ENCODE peak calls at places on chromosomes 4 and X, in six cellular contexts. J, V, K, D, Q and B are unnamed samples.

GRCh38 chr4:140300271-140300970 is 73.0 kb upstream of the SCOC start:
- DNase-seq in J (peak; percentile 15), V (peak; percentile 77), K (no peak), D (peak; percentile 67), Q (no peak), B (peak; percentile 66)

GRCh38 chrX:132614297-132614696 is 125.5 kb upstream of the MBNL3 start:
- DNase-seq in J (peak; percentile 5), V (no peak), K (no peak), D (peak; percentile 38), Q (no peak), B (no peak)

GRCh38 chr4:4439782-4440181 is 52.9 kb downstream of the NSG1 start:
- DNase-seq in J (no peak), V (no peak), K (no peak), D (no peak), Q (no peak), B (no peak)

GRCh38 chr4:26459756-26460530 is 30.3 kb downstream of the CCKAR start:
- DNase-seq in J (no peak), V (peak; percentile 61), K (no peak), D (no peak), Q (no peak), B (peak; percentile 52)

GRCh38 chrX:44871114-44871645 is 1.8 kb upstream of the KDM6A start:
- DNase-seq in J (no peak), V (peak; percentile 15), K (no peak), D (peak; percentile 39), Q (no peak), B (no peak)

GRCh38 chrX:49993661-49994060 is 71.3 kb downstream of the CLCN5 start:
- DNase-seq in J (no peak), V (no peak), K (no peak), D (no peak), Q (no peak), B (no peak)

GRCh38 chrX:110992611-110993010 is 103.4 kb upstream of the PAK3 start:
- DNase-seq in J (peak; percentile 19), V (peak; percentile 12), K (no peak), D (peak; percentile 57), Q (peak; percentile 1), B (no peak)

GRCh38 chr4:38371391-38371851 is 292.6 kb upstream of the KLF3 start:
- DNase-seq in J (peak; percentile 56), V (peak; percentile 76), K (no peak), D (peak; percentile 36), Q (no peak), B (peak; percentile 3)

GRCh38 chrX:72045552-72046277 is 86.0 kb downstream of the RTL5 start:
- DNase-seq in J (peak; percentile 19), V (no peak), K (no peak), D (peak; percentile 8), Q (no peak), B (no peak)

GRCh38 chrX:42755820-42756219 is 22.1 kb downstream of the PPP1R2C start:
- DNase-seq in J (peak; percentile 15), V (peak; percentile 58), K (peak; percentile 56), D (peak; percentile 51), Q (no peak), B (no peak)

GRCh38 chrX:20141281-20142220 is at the start of gene EIF1AX:
- DNase-seq in J (peak; percentile 99), V (peak; percentile 96), K (peak; percentile 97), D (peak; percentile 97), Q (peak; percentile 99), B (peak; percentile 96)

GRCh38 chr4:66852843-66853242 is 692.5 kb downstream of the CENPC start:
- DNase-seq in J (no peak), V (no peak), K (no peak), D (no peak), Q (no peak), B (no peak)

GRCh38 chr4:128338634-128339355 is 51.2 kb upstream of the PGRMC2 start:
- DNase-seq in J (no peak), V (peak; percentile 98), K (no peak), D (peak; percentile 76), Q (no peak), B (peak; percentile 90)

GRCh38 chr4:101953949-101954348 is 163.4 kb downstream of the BANK1 start:
- DNase-seq in J (peak; percentile 34), V (peak; percentile 80), K (no peak), D (peak; percentile 62), Q (no peak), B (peak; percentile 19)

GRCh38 chrX:107025538-107025937 is 25.5 kb upstream of the MORC4 start:
- DNase-seq in J (peak; percentile 31), V (peak; percentile 23), K (no peak), D (peak; percentile 56), Q (peak; percentile 0), B (peak; percentile 4)

GRCh38 chr4:23083391-23083790 is 390.7 kb downstream of the GBA3 start:
- DNase-seq in J (no peak), V (no peak), K (no peak), D (no peak), Q (no peak), B (no peak)

GRCh38 chr4:31370866-31371465 is 650.8 kb downstream of the PCDH7 start:
- DNase-seq in J (peak; percentile 79), V (peak; percentile 24), K (no peak), D (peak; percentile 75), Q (no peak), B (peak; percentile 2)

GRCh38 chr4:2284934-2285664 is 23.2 kb upstream of the MXD4 start:
- DNase-seq in J (no peak), V (peak; percentile 58), K (peak; percentile 13), D (peak; percentile 52), Q (no peak), B (peak; percentile 25)

GRCh38 chr4:176149680-176150079 is 45.7 kb downstream of the SPATA4 start:
- DNase-seq in J (no peak), V (peak; percentile 1), K (no peak), D (peak; percentile 36), Q (no peak), B (peak; percentile 6)

GRCh38 chr4:16196482-16197393 is 29.5 kb downstream of the TAPT1 start:
- DNase-seq in J (peak; percentile 92), V (peak; percentile 80), K (no peak), D (peak; percentile 86), Q (no peak), B (peak; percentile 50)

GRCh38 chr4:83002329-83002728 is 8.3 kb downstream of the LIN54 start:
- DNase-seq in J (no peak), V (no peak), K (no peak), D (no peak), Q (no peak), B (no peak)

GRCh38 chr4:52622564-52622963 is 36.5 kb downstream of the USP46 start:
- DNase-seq in J (no peak), V (no peak), K (no peak), D (no peak), Q (no peak), B (no peak)

GRCh38 chrX:23908219-23909003 is 605 bp downstream of the CXorf58 start:
- DNase-seq in J (peak; percentile 19), V (no peak), K (no peak), D (no peak), Q (no peak), B (no peak)

GRCh38 chrX:74535211-74535621 is 79.2 kb downstream of the RLIM start:
- DNase-seq in J (peak; percentile 88), V (peak; percentile 70), K (peak; percentile 21), D (peak; percentile 54), Q (no peak), B (peak; percentile 54)

GRCh38 chr4:159547645-159548308 is 444.9 kb downstream of the RAPGEF2 start:
- DNase-seq in J (no peak), V (peak; percentile 12), K (no peak), D (peak; percentile 25), Q (no peak), B (no peak)

GRCh38 chrX:119234931-119235555 is 1.0 kb upstream of the PGRMC1 start:
- DNase-seq in J (no peak), V (peak; percentile 80), K (no peak), D (no peak), Q (no peak), B (no peak)
- TF ChIP-seq CTCF in J (no peak), V (no peak), K (no peak), D (no peak), Q (no peak), B (no peak)

GRCh38 chr4:113882668-113883067 is 96.8 kb downstream of the ARSJ start:
- DNase-seq in J (no peak), V (no peak), K (no peak), D (peak; percentile 5), Q (no peak), B (no peak)

GRCh38 chr4:113880240-113881028 is 99.0 kb downstream of the ARSJ start:
- DNase-seq in J (no peak), V (no peak), K (no peak), D (no peak), Q (no peak), B (no peak)

GRCh38 chr4:113874480-113874879 is 105.0 kb downstream of the ARSJ start:
- DNase-seq in J (no peak), V (no peak), K (no peak), D (no peak), Q (no peak), B (no peak)

GRCh38 chr4:113881256-113881655 is 98.2 kb downstream of the ARSJ start:
- DNase-seq in J (no peak), V (peak; percentile 18), K (no peak), D (peak; percentile 19), Q (no peak), B (peak; percentile 30)

GRCh38 chr4:113878718-113879117 is 100.7 kb downstream of the ARSJ start:
- DNase-seq in J (peak; percentile 29), V (peak; percentile 48), K (no peak), D (peak; percentile 15), Q (no peak), B (no peak)
- TF ChIP-seq CTCF in J (peak; percentile 47), V (no peak), K (no peak), D (peak; percentile 40), Q (peak; percentile 17), B (peak; percentile 58)

GRCh38 chr4:94253036-94253435 is 45.4 kb downstream of the SMARCAD1 start:
- DNase-seq in J (no peak), V (no peak), K (no peak), D (no peak), Q (no peak), B (no peak)

GRCh38 chr4:94251094-94251493 is 43.4 kb downstream of the SMARCAD1 start:
- DNase-seq in J (no peak), V (no peak), K (no peak), D (no peak), Q (no peak), B (no peak)

GRCh38 chr4:94262163-94263016 is 54.7 kb downstream of the SMARCAD1 start:
- DNase-seq in J (peak; percentile 80), V (no peak), K (no peak), D (no peak), Q (no peak), B (no peak)

GRCh38 chr4:94256144-94256783 is 48.6 kb downstream of the SMARCAD1 start:
- DNase-seq in J (no peak), V (no peak), K (no peak), D (no peak), Q (no peak), B (no peak)

DNA sequence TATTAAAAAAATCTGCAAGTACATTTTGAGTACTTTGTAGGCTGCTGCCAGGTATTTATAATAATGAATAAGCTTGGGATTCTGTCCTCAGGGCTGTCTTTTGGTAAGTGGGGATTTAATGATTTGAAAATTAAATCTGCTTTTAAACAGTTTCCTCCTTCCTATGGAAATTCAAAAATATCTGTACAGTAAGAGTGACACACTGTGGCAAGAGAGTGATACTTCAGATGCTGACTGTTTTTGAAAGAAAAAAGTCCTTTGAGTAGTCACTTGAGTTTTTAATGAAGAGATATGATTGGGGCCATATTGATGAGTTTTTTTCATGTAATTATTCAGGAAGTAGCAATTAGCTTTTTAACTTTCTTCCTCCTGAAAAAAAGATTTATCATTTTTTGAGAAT is 49.2 kb downstream of the SMARCAD1 start:
- DNase-seq in J (peak; percentile 16), V (no peak), K (no peak), D (peak; percentile 30), Q (no peak), B (peak; percentile 7)
- TF ChIP-seq CTCF in J (peak; percentile 43), V (peak; percentile 30), K (no peak), D (peak; percentile 52), Q (peak; percentile 15), B (peak; percentile 58)

GRCh38 chr4:181618038-181618618 is 625.1 kb upstream of the TENM3 start:
- DNase-seq in J (no peak), V (no peak), K (no peak), D (no peak), Q (no peak), B (no peak)
- TF ChIP-seq CTCF in J (no peak), V (no peak), K (no peak), D (no peak), Q (no peak), B (no peak)